ENCODE peak calls at places on chromosomes 7 and 10, in six cellular contexts. X is ovary, K is suprapubic skin, G is stomach, T is H1, Q is A549. S is an unnamed sample.

GRCh38 chr7:81514546-81514945 is 255.3 kb downstream of the HGF start:
- DNase-seq in X (no peak), K (no peak), G (no peak), T (no peak), Q (no peak), S (no peak)

GRCh38 chr7:118250860-118251494 is 26.5 kb downstream of the ANKRD7 start:
- DNase-seq in X (no peak), K (no peak), G (no peak), T (no peak), Q (no peak), S (no peak)

GRCh38 chr10:62958980-62959379 is 142.8 kb upstream of the EGR2 start:
- DNase-seq in X (no peak), K (no peak), G (no peak), T (no peak), Q (no peak), S (no peak)

GRCh38 chr7:157785486-157786186 is 448.8 kb downstream of the DNAJB6 start:
- DNase-seq in X (no peak), K (no peak), G (no peak), T (no peak), Q (no peak), S (no peak)

GRCh38 chr7:78218051-78218450 is 419.5 kb downstream of the PHTF2 start:
- DNase-seq in X (no peak), K (no peak), G (no peak), T (no peak), Q (no peak), S (no peak)

GRCh38 chr7:29442146-29442545 is 121.5 kb upstream of the PRR15 start:
- DNase-seq in X (no peak), K (no peak), G (no peak), T (no peak), Q (no peak), S (no peak)

GRCh38 chr7:25952277-25953057 is 199.5 kb upstream of the NFE2L3 start:
- DNase-seq in X (no peak), K (no peak), G (no peak), T (no peak), Q (no peak), S (no peak)

GRCh38 chr10:87734987-87735827 is 75.5 kb downstream of the PAPSS2 start:
- DNase-seq in X (peak; percentile 51), K (no peak), G (no peak), T (peak; percentile 23), Q (peak; percentile 50), S (no peak)

GRCh38 chr10:5658871-5659618 is 7.3 kb downstream of the ASB13 start:
- DNase-seq in X (no peak), K (no peak), G (no peak), T (no peak), Q (no peak), S (no peak)

GRCh38 chr10:29699621-29700020 is 64.8 kb upstream of the SVIL start:
- DNase-seq in X (no peak), K (no peak), G (no peak), T (no peak), Q (no peak), S (no peak)

GRCh38 chr10:119284679-119285096 is 77.3 kb downstream of the GRK5 start:
- DNase-seq in X (no peak), K (no peak), G (peak; percentile 67), T (no peak), Q (no peak), S (peak; percentile 88)

GRCh38 chr10:97066877-97067555 is 118.7 kb downstream of the SLIT1 start:
- DNase-seq in X (no peak), K (no peak), G (no peak), T (no peak), Q (no peak), S (no peak)

GRCh38 chr10:117541909-117542705 is 439 bp upstream of the EMX2 start:
- DNase-seq in X (peak; percentile 94), K (peak; percentile 91), G (no peak), T (no peak), Q (peak; percentile 52), S (no peak)

GRCh38 chr10:29648114-29648982 is 13.6 kb upstream of the SVIL start:
- DNase-seq in X (no peak), K (no peak), G (peak; percentile 51), T (no peak), Q (no peak), S (no peak)

GRCh38 chr10:22911889-22912762 is 15.7 kb upstream of the ARMC3 start:
- DNase-seq in X (no peak), K (no peak), G (no peak), T (no peak), Q (no peak), S (no peak)

GRCh38 chr10:35843524-35844171 is 201.6 kb upstream of the FZD8 start:
- DNase-seq in X (no peak), K (no peak), G (peak; percentile 34), T (no peak), Q (no peak), S (no peak)

GRCh38 chr7:141674702-141675101 is 27.3 kb downstream of the DENND11 start:
- DNase-seq in X (no peak), K (no peak), G (no peak), T (peak; percentile 39), Q (no peak), S (no peak)

GRCh38 chr7:41046778-41047177 is 656.1 kb downstream of the INHBA start:
- DNase-seq in X (no peak), K (no peak), G (no peak), T (no peak), Q (no peak), S (no peak)

GRCh38 chr10:43136995-43137700 is 1.1 kb upstream of the CSGALNACT2 start:
- DNase-seq in X (peak; percentile 48), K (no peak), G (no peak), T (no peak), Q (no peak), S (no peak)

GRCh38 chr10:22740180-22740579 is 25.8 kb upstream of the PIP4K2A start:
- DNase-seq in X (no peak), K (no peak), G (no peak), T (no peak), Q (no peak), S (no peak)

DNA sequence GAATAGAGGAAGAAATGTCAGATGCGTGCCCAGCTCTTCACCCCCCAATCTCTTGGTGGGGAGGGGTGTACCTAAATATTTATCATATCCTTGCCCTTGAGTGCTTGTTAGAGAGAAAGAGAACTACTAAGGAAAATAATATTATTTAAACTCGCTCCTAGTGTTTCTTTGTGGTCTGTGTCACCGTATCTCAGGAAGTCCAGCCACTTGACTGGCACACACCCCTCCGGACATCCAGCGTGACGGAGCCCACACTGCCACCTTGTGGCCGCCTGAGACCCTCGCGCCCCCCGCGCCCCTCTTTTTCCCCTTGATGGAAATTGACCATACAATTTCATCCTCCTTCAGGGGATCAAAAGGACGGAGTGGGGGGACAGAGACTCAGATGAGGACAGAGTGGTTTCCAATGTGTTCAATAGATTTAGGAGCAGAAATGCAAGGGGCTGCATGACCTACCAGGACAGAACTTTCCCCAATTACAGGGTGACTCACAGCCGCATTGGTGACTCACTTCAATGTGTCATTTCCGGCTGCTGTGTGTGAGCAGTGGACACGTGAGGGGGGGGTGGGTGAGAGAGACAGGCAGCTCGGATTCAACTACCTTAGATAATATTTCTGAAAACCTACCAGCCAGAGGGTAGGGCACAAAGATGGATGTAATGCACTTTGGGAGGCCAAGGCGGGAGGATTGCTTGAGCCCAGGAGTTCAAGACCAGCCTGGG is 11.4 kb downstream of the SERPINE1 start:
- DNase-seq in X (peak; percentile 78), K (peak; percentile 95), G (peak; percentile 79), T (no peak), Q (peak; percentile 75), S (peak; percentile 94)
- TF ChIP-seq EP300 in X (no peak), K (no peak), G (no peak), T (no peak), Q (peak; percentile 65), S (no peak)

GRCh38 chr10:30818010-30818660 is 188.6 kb upstream of the LYZL2 start:
- DNase-seq in X (peak; percentile 57), K (no peak), G (peak; percentile 39), T (no peak), Q (no peak), S (peak; percentile 78)
- TF ChIP-seq EP300 in X (no peak), K (no peak), G (no peak), T (no peak), Q (no peak), S (no peak)

GRCh38 chr7:143049380-143049779 is 2.8 kb upstream of the OR6V1 start:
- DNase-seq in X (no peak), K (no peak), G (no peak), T (no peak), Q (no peak), S (no peak)

GRCh38 chr7:143048827-143049226 is 3.3 kb upstream of the OR6V1 start:
- DNase-seq in X (no peak), K (no peak), G (no peak), T (no peak), Q (no peak), S (no peak)

GRCh38 chr7:143043391-143043790 is 8.8 kb upstream of the OR6V1 start:
- DNase-seq in X (no peak), K (no peak), G (no peak), T (no peak), Q (no peak), S (no peak)

GRCh38 chr7:143047327-143047726 is 4.8 kb upstream of the OR6V1 start:
- DNase-seq in X (no peak), K (no peak), G (no peak), T (no peak), Q (no peak), S (no peak)

DNA sequence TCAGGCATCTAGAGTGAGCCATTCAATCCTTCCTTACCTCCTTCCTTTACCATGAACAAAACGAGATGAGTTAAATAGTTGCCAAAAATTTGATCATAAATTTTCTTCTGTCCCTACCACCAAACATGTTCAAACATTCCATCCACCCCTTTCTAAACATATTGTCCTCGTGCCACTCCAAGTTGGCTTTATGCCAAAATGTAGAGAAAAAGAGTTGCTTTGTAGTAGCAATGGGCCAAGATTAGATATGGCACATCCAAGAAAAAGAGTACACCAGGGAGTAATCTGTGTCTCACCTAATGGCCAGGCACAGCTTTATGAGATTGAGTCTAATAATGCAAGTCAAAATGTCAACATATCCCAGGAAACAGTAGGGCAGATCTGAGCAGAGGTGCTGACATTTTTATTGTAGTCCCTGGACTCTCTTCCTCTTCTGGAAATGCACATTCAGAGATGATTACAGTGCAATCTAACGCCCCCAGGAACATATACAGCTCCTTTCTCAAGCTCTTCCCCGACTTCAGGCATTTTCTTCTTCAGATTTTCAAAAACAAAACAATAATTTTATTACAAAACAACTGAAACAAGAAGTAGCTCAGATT is 5.7 kb upstream of the OR6V1 start:
- DNase-seq in X (no peak), K (no peak), G (no peak), T (no peak), Q (no peak), S (no peak)
- TF ChIP-seq EP300 in X (no peak), K (no peak), G (no peak), T (no peak), Q (no peak), S (no peak)

GRCh38 chr7:14685112-14685511 is 217.4 kb downstream of the DGKB start:
- DNase-seq in X (no peak), K (no peak), G (no peak), T (no peak), Q (no peak), S (no peak)

GRCh38 chr7:14687241-14687640 is 215.3 kb downstream of the DGKB start:
- DNase-seq in X (no peak), K (no peak), G (no peak), T (no peak), Q (no peak), S (no peak)

GRCh38 chr7:14688208-14688607 is 214.3 kb downstream of the DGKB start:
- DNase-seq in X (no peak), K (no peak), G (no peak), T (no peak), Q (no peak), S (no peak)

GRCh38 chr7:14690075-14690474 is 212.5 kb downstream of the DGKB start:
- DNase-seq in X (no peak), K (no peak), G (no peak), T (no peak), Q (no peak), S (no peak)

GRCh38 chr7:14687777-14688176 is 214.8 kb downstream of the DGKB start:
- DNase-seq in X (no peak), K (no peak), G (no peak), T (no peak), Q (no peak), S (no peak)
- TF ChIP-seq EP300 in X (no peak), K (no peak), G (no peak), T (no peak), Q (no peak), S (no peak)

S was measured in sigmoid colon.